ENCODE peak calls at places on chromosome 21, in six cellular contexts. One of them, this sample, is unnamed. For H3K9me3, the result is how much of the 10 kb centered on the place peaks cover.

GRCh38 chr21:17455451-17455850 is 57.4 kb upstream of the CXADR start:
- DNase-seq in IMR-90: no peak
- DNase-seq in GM12878: no peak
- DNase-seq in K562: no peak
- DNase-seq in H1: no peak
- DNase-seq in SK-N-SH: no peak
- DNase-seq in this sample: no peak

GRCh38 chr21:25895565-25896205 is 160.9 kb downstream of the GABPA start:
- DNase-seq in IMR-90: peak
- DNase-seq in GM12878: no peak
- DNase-seq in K562: peak
- DNase-seq in H1: no peak
- DNase-seq in SK-N-SH: peak
- DNase-seq in this sample: no peak

GRCh38 chr21:15272171-15272570 is 207.4 kb upstream of the NRIP1 start:
- DNase-seq in IMR-90: no peak
- DNase-seq in GM12878: no peak
- DNase-seq in K562: no peak
- DNase-seq in H1: no peak
- DNase-seq in SK-N-SH: no peak
- DNase-seq in this sample: no peak

GRCh38 chr21:42636931-42637601 is 16.4 kb upstream of the PDE9A start:
- DNase-seq in IMR-90: no peak
- DNase-seq in GM12878: no peak
- DNase-seq in K562: no peak
- DNase-seq in H1: no peak
- DNase-seq in SK-N-SH: no peak
- DNase-seq in this sample: no peak

GRCh38 chr21:33197546-33197945 is 32.2 kb upstream of the IFNAR2 start:
- DNase-seq in IMR-90: no peak
- DNase-seq in GM12878: no peak
- DNase-seq in K562: no peak
- DNase-seq in H1: no peak
- DNase-seq in SK-N-SH: no peak
- DNase-seq in this sample: no peak

GRCh38 chr21:32572574-32573420 is 12.5 kb downstream of the TCP10L start:
- DNase-seq in IMR-90: no peak
- DNase-seq in GM12878: no peak
- DNase-seq in K562: no peak
- DNase-seq in H1: no peak
- DNase-seq in SK-N-SH: no peak
- DNase-seq in this sample: no peak

GRCh38 chr21:42956824-42957632 is 17.3 kb upstream of the PKNOX1 start:
- DNase-seq in IMR-90: no peak
- DNase-seq in GM12878: no peak
- DNase-seq in K562: no peak
- DNase-seq in H1: peak
- DNase-seq in SK-N-SH: no peak
- DNase-seq in this sample: no peak

GRCh38 chr21:29235714-29236197 is 63.0 kb upstream of the BACH1 start:
- DNase-seq in IMR-90: no peak
- DNase-seq in GM12878: peak
- DNase-seq in K562: no peak
- DNase-seq in H1: no peak
- DNase-seq in SK-N-SH: no peak
- DNase-seq in this sample: no peak

GRCh38 chr21:42579456-42580075 is 65.9 kb downstream of the SLC37A1 start:
- DNase-seq in IMR-90: no peak
- DNase-seq in GM12878: no peak
- DNase-seq in K562: no peak
- DNase-seq in H1: no peak
- DNase-seq in SK-N-SH: no peak
- DNase-seq in this sample: no peak

DNA sequence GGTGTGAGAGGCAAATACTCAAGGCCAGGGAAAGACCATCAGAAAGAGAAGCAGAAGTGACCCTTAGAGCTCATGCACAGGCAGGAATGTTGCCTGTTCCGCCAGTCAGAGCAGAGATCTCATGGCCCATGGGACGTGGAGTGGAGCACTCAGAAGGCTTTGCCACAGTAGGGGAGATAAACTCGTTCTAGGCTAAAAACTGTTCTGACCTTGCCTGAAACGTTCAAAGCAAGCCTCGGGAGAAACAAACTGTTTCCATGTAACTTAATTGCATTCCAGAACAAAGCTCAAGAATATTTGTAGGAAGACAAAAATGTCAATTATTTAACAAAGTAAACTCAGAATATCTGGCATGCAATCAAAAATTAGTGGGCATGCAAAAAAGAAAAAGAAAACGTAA is 20.7 kb upstream of the SLC19A1 start:
- DNase-seq in IMR-90: peak
- DNase-seq in GM12878: no peak
- DNase-seq in K562: no peak
- DNase-seq in H1: no peak
- DNase-seq in SK-N-SH: no peak
- DNase-seq in this sample: no peak
- TF ChIP-seq USF2 in IMR-90: no peak
- TF ChIP-seq USF2 in GM12878: no peak
- TF ChIP-seq USF2 in K562: no peak
- TF ChIP-seq USF2 in H1: no peak
- TF ChIP-seq USF2 in SK-N-SH: no peak
- TF ChIP-seq USF2 in this sample: no peak

DNA sequence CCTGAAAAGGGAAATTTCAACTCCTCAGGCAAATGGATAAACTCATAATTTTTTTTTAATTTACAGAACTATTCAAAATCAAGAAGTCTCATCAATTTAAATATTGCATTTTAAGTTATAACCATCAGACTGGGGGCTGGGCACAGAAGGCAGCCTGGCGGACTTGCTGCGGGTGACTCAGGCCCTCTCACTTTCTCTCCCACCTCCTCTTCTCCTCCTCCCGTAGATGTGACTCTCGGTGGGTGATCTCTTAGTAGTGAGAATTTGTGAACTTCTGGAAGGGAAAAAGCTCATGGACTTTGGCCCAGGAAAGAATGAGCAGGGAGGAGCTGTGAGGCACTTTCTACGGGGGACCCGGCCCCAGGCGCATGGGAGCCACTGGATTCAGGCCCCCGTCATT is 32.9 kb downstream of the CLIC6 start:
- DNase-seq in IMR-90: peak
- DNase-seq in GM12878: no peak
- DNase-seq in K562: no peak
- DNase-seq in H1: no peak
- DNase-seq in SK-N-SH: no peak
- DNase-seq in this sample: no peak
- H3K9me3 ChIP-seq in IMR-90: under half
- H3K9me3 ChIP-seq in GM12878: under half
- H3K9me3 ChIP-seq in K562: under half
- H3K9me3 ChIP-seq in H1: under half
- H3K9me3 ChIP-seq in SK-N-SH: under half
- H3K9me3 ChIP-seq in this sample: under half

GRCh38 chr21:46152939-46153258 is 2.5 kb downstream of the FTCD start:
- DNase-seq in IMR-90: no peak
- DNase-seq in GM12878: no peak
- DNase-seq in K562: no peak
- DNase-seq in H1: no peak
- DNase-seq in SK-N-SH: no peak
- DNase-seq in this sample: no peak

GRCh38 chr21:46151989-46152938 is 3.1 kb downstream of the FTCD start:
- DNase-seq in IMR-90: no peak
- DNase-seq in GM12878: no peak
- DNase-seq in K562: no peak
- DNase-seq in H1: no peak
- DNase-seq in SK-N-SH: no peak
- DNase-seq in this sample: no peak

GRCh38 chr21:46154955-46155513 is 345 bp downstream of the FTCD start:
- DNase-seq in IMR-90: no peak
- DNase-seq in GM12878: no peak
- DNase-seq in K562: no peak
- DNase-seq in H1: no peak
- DNase-seq in SK-N-SH: no peak
- DNase-seq in this sample: no peak

GRCh38 chr21:46154155-46154954 is 1.0 kb downstream of the FTCD start:
- DNase-seq in IMR-90: no peak
- DNase-seq in GM12878: no peak
- DNase-seq in K562: no peak
- DNase-seq in H1: no peak
- DNase-seq in SK-N-SH: no peak
- DNase-seq in this sample: no peak

GRCh38 chr21:46153259-46154154 is 1.9 kb downstream of the FTCD start:
- DNase-seq in IMR-90: no peak
- DNase-seq in GM12878: no peak
- DNase-seq in K562: peak
- DNase-seq in H1: peak
- DNase-seq in SK-N-SH: peak
- DNase-seq in this sample: peak
- TF ChIP-seq USF2 in IMR-90: no peak
- TF ChIP-seq USF2 in GM12878: no peak
- TF ChIP-seq USF2 in K562: no peak
- TF ChIP-seq USF2 in H1: no peak
- TF ChIP-seq USF2 in SK-N-SH: no peak
- TF ChIP-seq USF2 in this sample: no peak

GRCh38 chr21:44524412-44525371 is 15.3 kb downstream of the KRTAP10-1 start:
- DNase-seq in IMR-90: no peak
- DNase-seq in GM12878: no peak
- DNase-seq in K562: no peak
- DNase-seq in H1: no peak
- DNase-seq in SK-N-SH: no peak
- DNase-seq in this sample: no peak
- H3K9me3 ChIP-seq in IMR-90: under half
- H3K9me3 ChIP-seq in GM12878: under half
- H3K9me3 ChIP-seq in K562: under half
- H3K9me3 ChIP-seq in H1: under half
- H3K9me3 ChIP-seq in SK-N-SH: under half
- H3K9me3 ChIP-seq in this sample: under half

DNA sequence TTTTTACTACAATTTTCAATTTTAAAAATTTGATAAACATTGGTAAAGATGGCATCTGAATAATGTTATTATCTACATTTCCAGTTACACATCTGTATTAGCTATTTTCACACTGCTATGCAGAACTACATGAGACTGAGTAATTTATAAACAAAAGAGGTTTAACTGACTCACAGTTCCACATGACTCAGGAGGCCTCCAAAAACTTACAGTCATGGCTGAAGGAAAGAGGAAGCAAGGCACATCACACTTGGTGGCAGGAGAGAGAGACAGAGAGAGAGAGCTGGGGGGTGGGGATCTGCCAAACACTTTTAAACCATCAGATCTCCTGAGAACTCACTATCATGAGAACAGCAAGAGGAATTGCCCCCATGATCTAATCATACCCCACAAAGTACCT is 850.0 kb downstream of the LTN1 start:
- DNase-seq in IMR-90: peak
- DNase-seq in GM12878: no peak
- DNase-seq in K562: no peak
- DNase-seq in H1: no peak
- DNase-seq in SK-N-SH: no peak
- DNase-seq in this sample: no peak
- TF ChIP-seq USF2 in IMR-90: peak
- TF ChIP-seq USF2 in GM12878: no peak
- TF ChIP-seq USF2 in K562: no peak
- TF ChIP-seq USF2 in H1: no peak
- TF ChIP-seq USF2 in SK-N-SH: no peak
- TF ChIP-seq USF2 in this sample: no peak

GRCh38 chr21:23687154-23687553 is 1920.1 kb downstream of the MRPL39 start:
- DNase-seq in IMR-90: no peak
- DNase-seq in GM12878: no peak
- DNase-seq in K562: no peak
- DNase-seq in H1: no peak
- DNase-seq in SK-N-SH: no peak
- DNase-seq in this sample: no peak

GRCh38 chr21:23686737-23687136 is 1920.5 kb downstream of the MRPL39 start:
- DNase-seq in IMR-90: no peak
- DNase-seq in GM12878: no peak
- DNase-seq in K562: no peak
- DNase-seq in H1: no peak
- DNase-seq in SK-N-SH: no peak
- DNase-seq in this sample: no peak
- H3K9me3 ChIP-seq in IMR-90: under half
- H3K9me3 ChIP-seq in GM12878: under half
- H3K9me3 ChIP-seq in K562: under half
- H3K9me3 ChIP-seq in H1: under half
- H3K9me3 ChIP-seq in SK-N-SH: under half
- H3K9me3 ChIP-seq in this sample: under half

This sample was measured in A549.